ENCODE peak calls at places on chromosomes 7 and 10, in seven cellular contexts. Z is Panc1, D is SK-N-SH, Q is HepG2, Y is GM12878, I is K562, C is H1. N is an unnamed sample.
A peak's percentile ranks its signal among the peaks of the same experiment; 100 is the strongest.

GRCh38 chr10:77537720-77538373 is 99.8 kb downstream of the KCNMA1 start:
- DNase-seq in Y (no peak), C (no peak), I (no peak), Z (no peak), D (no peak), Q (no peak), N (no peak)

GRCh38 chr7:129870668-129871067 is 82.1 kb downstream of the UBE2H start:
- DNase-seq in Z (no peak), Q (no peak), C (no peak), D (no peak), I (no peak), Y (no peak), N (no peak)

GRCh38 chr7:43294080-43294630 is 181.7 kb downstream of the HECW1 start:
- DNase-seq in Y (no peak), C (no peak), Z (no peak), Q (no peak), D (no peak), I (no peak), N (peak; percentile 26)

GRCh38 chr7:111483078-111483477 is 79.2 kb downstream of the IMMP2L start:
- DNase-seq in I (no peak), Y (no peak), Z (no peak), Q (no peak), C (no peak), D (no peak), N (no peak)

GRCh38 chr10:27345455-27345909 is 104.9 kb upstream of the ACBD5 start:
- DNase-seq in Z (no peak), Q (no peak), Y (peak; percentile 23), C (no peak), D (no peak), I (no peak), N (no peak)

GRCh38 chr7:6578114-6579084 is 1.1 kb downstream of the ZDHHC4 start:
- DNase-seq in Q (peak; percentile 99), C (no peak), Y (no peak), Z (no peak), I (no peak), D (no peak), N (no peak)

GRCh38 chr7:5557920-5558401 is 134.3 kb upstream of the TNRC18 start:
- DNase-seq in C (no peak), Z (no peak), Y (peak; percentile 67), D (peak; percentile 43), I (peak; percentile 9), Q (peak; percentile 63), N (no peak)

GRCh38 chr10:119818889-119819270 is 53.8 kb downstream of the MCMBP start:
- DNase-seq in I (no peak), C (peak; percentile 10), Y (no peak), D (peak; percentile 37), Z (no peak), Q (no peak), N (no peak)

GRCh38 chr10:74021248-74022055 is 23.5 kb downstream of the VCL start:
- DNase-seq in I (peak; percentile 45), D (peak; percentile 17), C (no peak), Q (no peak), Z (no peak), Y (no peak), N (no peak)

GRCh38 chr7:85489498-85489897 is 302.6 kb upstream of the SEMA3D start:
- DNase-seq in D (no peak), Q (no peak), Z (no peak), I (no peak), Y (no peak), C (no peak), N (peak; percentile 8)

GRCh38 chr7:88111136-88111748 is 108.6 kb downstream of the SRI start:
- DNase-seq in Y (no peak), Q (peak; percentile 35), Z (peak; percentile 45), I (peak; percentile 25), D (peak; percentile 36), C (no peak), N (peak; percentile 36)

GRCh38 chr7:158759749-158760444 is 55.3 kb upstream of the NCAPG2 start:
- DNase-seq in Q (no peak), Z (no peak), C (no peak), I (no peak), Y (no peak), D (no peak), N (no peak)

GRCh38 chr7:69883399-69883821 is 285.1 kb downstream of the AUTS2 start:
- DNase-seq in Z (no peak), Y (no peak), D (peak; percentile 60), I (no peak), Q (no peak), C (no peak), N (no peak)

GRCh38 chr10:88090568-88091214 is 227.3 kb downstream of the PTEN start:
- DNase-seq in D (no peak), Q (no peak), C (no peak), Z (no peak), I (no peak), Y (no peak), N (no peak)

GRCh38 chr7:20403356-20403755 is 72.7 kb downstream of the ITGB8 start:
- DNase-seq in Q (no peak), D (no peak), Z (no peak), C (no peak), I (no peak), Y (no peak), N (no peak)

GRCh38 chr7:105098863-105099515 is 85.0 kb downstream of the KMT2E start:
- DNase-seq in Q (no peak), C (no peak), Z (no peak), I (no peak), Y (no peak), D (no peak), N (no peak)

GRCh38 chr7:28472332-28472731 is 60.0 kb downstream of the CREB5 start:
- DNase-seq in I (peak; percentile 60), C (no peak), Z (no peak), Y (no peak), Q (peak; percentile 16), D (no peak), N (no peak)

GRCh38 chr7:137642031-137642430 is 204.7 kb downstream of the DGKI start:
- DNase-seq in Z (no peak), I (no peak), Q (no peak), Y (no peak), D (no peak), C (no peak), N (no peak)

GRCh38 chr7:52026140-52026539 is 709.5 kb upstream of the COBL start:
- DNase-seq in Y (no peak), Z (no peak), C (no peak), Q (no peak), I (no peak), D (no peak), N (no peak)

GRCh38 chr10:134205-134742 is 981 bp upstream of the ZMYND11 start:
- DNase-seq in C (no peak), D (no peak), Q (no peak), I (no peak), Z (no peak), Y (no peak), N (no peak)

GRCh38 chr10:133167693-133168616 is 7.9 kb downstream of the KNDC1 start:
- DNase-seq in D (no peak), Z (no peak), Q (no peak), C (no peak), Y (no peak), I (no peak), N (no peak)

GRCh38 chr7:105587899-105588690 is 6.8 kb upstream of the EFCAB10 start:
- DNase-seq in Q (no peak), I (no peak), D (peak; percentile 74), Y (no peak), Z (no peak), C (no peak), N (no peak)

GRCh38 chr10:86207226-86207625 is 159.4 kb downstream of the GRID1 start:
- DNase-seq in I (no peak), Z (no peak), Y (no peak), D (no peak), Q (no peak), C (no peak), N (no peak)

GRCh38 chr7:110204527-110204926 is 886.4 kb upstream of the LRRN3 start:
- DNase-seq in Y (no peak), I (no peak), Z (no peak), Q (no peak), D (no peak), C (peak; percentile 7), N (peak; percentile 7)
- TF ChIP-seq SIN3A in Y (no peak), I (no peak), Z (no peak), Q (no peak), D (no peak), C (no peak), N (no peak)

GRCh38 chr10:14967897-14968296 is 8.7 kb downstream of the MEIG1 start:
- DNase-seq in C (no peak), Q (no peak), Y (no peak), I (no peak), Z (no peak), D (no peak), N (no peak)

GRCh38 chr10:14975672-14976273 is 16.6 kb downstream of the MEIG1 start:
- DNase-seq in I (peak; percentile 21), Q (no peak), D (peak; percentile 47), Z (no peak), C (no peak), Y (no peak), N (peak; percentile 18)

GRCh38 chr10:14971867-14972448 is 12.8 kb downstream of the MEIG1 start:
- DNase-seq in Q (no peak), I (no peak), C (no peak), Z (no peak), D (no peak), Y (no peak), N (no peak)
- TF ChIP-seq SIN3A in Q (no peak), I (no peak), C (no peak), Z (no peak), D (no peak), Y (no peak), N (no peak)

GRCh38 chr10:96831200-96831866 is 765 bp upstream of the LCOR start:
- DNase-seq in Z (peak; percentile 47), Y (no peak), C (no peak), Q (no peak), I (no peak), D (no peak), N (no peak)
- TF ChIP-seq SIN3A in Z (no peak), Y (no peak), C (no peak), Q (no peak), I (no peak), D (no peak), N (no peak)

GRCh38 chr10:5648494-5649457 is 17.6 kb downstream of the ASB13 start:
- DNase-seq in C (no peak), Z (no peak), D (no peak), I (no peak), Y (no peak), Q (no peak), N (no peak)
- TF ChIP-seq SIN3A in C (no peak), Z (no peak), D (no peak), I (no peak), Y (no peak), Q (no peak), N (no peak)